ENCODE peak calls at places on chromosomes 6 and 20, in eight cellular contexts. One of them, this sample, is unnamed.

GRCh38 chr6:422423-423061 is 31.0 kb downstream of the IRF4 start:
- DNase-seq in mucosa of descending colon: no peak
- DNase-seq in PC-3: peak
- DNase-seq in NCI-H1092 treated with DMSO at 0.1 percent for 48 hours: no peak
- DNase-seq in activated CD4-positive, alpha-beta T cell treated with anti-CD3 and anti-CD28 coated beads, Interleukin-2, amount 10 ng/mL, durations not matched to agents 7 days and 5 days: peak
- DNase-seq in hepatocyte: peak
- DNase-seq in skeletal muscle cell: peak
- DNase-seq in endothelial cell: no peak
- DNase-seq in this sample: no peak

GRCh38 chr6:134821914-134822862 is 127.7 kb downstream of the ALDH8A1 start:
- DNase-seq in mucosa of descending colon: no peak
- DNase-seq in PC-3: no peak
- DNase-seq in NCI-H1092 treated with DMSO at 0.1 percent for 48 hours: no peak
- DNase-seq in activated CD4-positive, alpha-beta T cell treated with anti-CD3 and anti-CD28 coated beads, Interleukin-2, amount 10 ng/mL, durations not matched to agents 7 days and 5 days: no peak
- DNase-seq in hepatocyte: no peak
- DNase-seq in skeletal muscle cell: no peak
- DNase-seq in endothelial cell: no peak
- DNase-seq in this sample: no peak

GRCh38 chr20:57479196-57479595 is 45.7 kb downstream of the CTCFL start:
- DNase-seq in mucosa of descending colon: no peak
- DNase-seq in PC-3: no peak
- DNase-seq in NCI-H1092 treated with DMSO at 0.1 percent for 48 hours: no peak
- DNase-seq in activated CD4-positive, alpha-beta T cell treated with anti-CD3 and anti-CD28 coated beads, Interleukin-2, amount 10 ng/mL, durations not matched to agents 7 days and 5 days: no peak
- DNase-seq in hepatocyte: no peak
- DNase-seq in skeletal muscle cell: no peak
- DNase-seq in endothelial cell: no peak
- DNase-seq in this sample: no peak

GRCh38 chr6:70874181-70874913 is 82.5 kb downstream of the B3GAT2 start:
- DNase-seq in mucosa of descending colon: no peak
- DNase-seq in PC-3: no peak
- DNase-seq in NCI-H1092 treated with DMSO at 0.1 percent for 48 hours: no peak
- DNase-seq in activated CD4-positive, alpha-beta T cell treated with anti-CD3 and anti-CD28 coated beads, Interleukin-2, amount 10 ng/mL, durations not matched to agents 7 days and 5 days: no peak
- DNase-seq in hepatocyte: no peak
- DNase-seq in skeletal muscle cell: no peak
- DNase-seq in endothelial cell: no peak
- DNase-seq in this sample: no peak

GRCh38 chr20:47972916-47973309 is 187.6 kb upstream of the SULF2 start:
- DNase-seq in mucosa of descending colon: no peak
- DNase-seq in PC-3: no peak
- DNase-seq in NCI-H1092 treated with DMSO at 0.1 percent for 48 hours: no peak
- DNase-seq in activated CD4-positive, alpha-beta T cell treated with anti-CD3 and anti-CD28 coated beads, Interleukin-2, amount 10 ng/mL, durations not matched to agents 7 days and 5 days: no peak
- DNase-seq in hepatocyte: no peak
- DNase-seq in skeletal muscle cell: no peak
- DNase-seq in endothelial cell: no peak
- DNase-seq in this sample: no peak

GRCh38 chr6:47083586-47084047 is 41.5 kb upstream of the ADGRF1 start:
- DNase-seq in mucosa of descending colon: peak
- DNase-seq in PC-3: peak
- DNase-seq in NCI-H1092 treated with DMSO at 0.1 percent for 48 hours: peak
- DNase-seq in activated CD4-positive, alpha-beta T cell treated with anti-CD3 and anti-CD28 coated beads, Interleukin-2, amount 10 ng/mL, durations not matched to agents 7 days and 5 days: no peak
- DNase-seq in hepatocyte: peak
- DNase-seq in skeletal muscle cell: peak
- DNase-seq in endothelial cell: no peak
- DNase-seq in this sample: no peak

GRCh38 chr6:143223895-143224294 is 163.2 kb downstream of the AIG1 start:
- DNase-seq in mucosa of descending colon: peak
- DNase-seq in PC-3: no peak
- DNase-seq in NCI-H1092 treated with DMSO at 0.1 percent for 48 hours: no peak
- DNase-seq in activated CD4-positive, alpha-beta T cell treated with anti-CD3 and anti-CD28 coated beads, Interleukin-2, amount 10 ng/mL, durations not matched to agents 7 days and 5 days: no peak
- DNase-seq in hepatocyte: peak
- DNase-seq in skeletal muscle cell: no peak
- DNase-seq in endothelial cell: no peak
- DNase-seq in this sample: peak

GRCh38 chr20:19760371-19760721 is 2.3 kb downstream of the RIN2 start:
- DNase-seq in mucosa of descending colon: no peak
- DNase-seq in PC-3: no peak
- DNase-seq in NCI-H1092 treated with DMSO at 0.1 percent for 48 hours: no peak
- DNase-seq in activated CD4-positive, alpha-beta T cell treated with anti-CD3 and anti-CD28 coated beads, Interleukin-2, amount 10 ng/mL, durations not matched to agents 7 days and 5 days: no peak
- DNase-seq in hepatocyte: no peak
- DNase-seq in skeletal muscle cell: no peak
- DNase-seq in endothelial cell: no peak
- DNase-seq in this sample: no peak

GRCh38 chr20:62365814-62366369 is 1.2 kb downstream of the LAMA5 start:
- DNase-seq in mucosa of descending colon: peak
- DNase-seq in PC-3: peak
- DNase-seq in NCI-H1092 treated with DMSO at 0.1 percent for 48 hours: no peak
- DNase-seq in activated CD4-positive, alpha-beta T cell treated with anti-CD3 and anti-CD28 coated beads, Interleukin-2, amount 10 ng/mL, durations not matched to agents 7 days and 5 days: no peak
- DNase-seq in hepatocyte: peak
- DNase-seq in skeletal muscle cell: no peak
- DNase-seq in endothelial cell: no peak
- DNase-seq in this sample: peak

GRCh38 chr6:148285205-148285604 is 57.4 kb upstream of the SASH1 start:
- DNase-seq in mucosa of descending colon: no peak
- DNase-seq in PC-3: no peak
- DNase-seq in NCI-H1092 treated with DMSO at 0.1 percent for 48 hours: no peak
- DNase-seq in activated CD4-positive, alpha-beta T cell treated with anti-CD3 and anti-CD28 coated beads, Interleukin-2, amount 10 ng/mL, durations not matched to agents 7 days and 5 days: no peak
- DNase-seq in hepatocyte: no peak
- DNase-seq in skeletal muscle cell: no peak
- DNase-seq in endothelial cell: no peak
- DNase-seq in this sample: no peak